ENCODE peak calls at places on chromosomes 13 and 19, in nine cellular contexts. H is K562; Y is HCT116; B is CD8-positive, alpha-beta T cell; P is mesendoderm; F is SK-N-MC; R is heart left ventricle; L is PC-3; M is A673. Z is an unnamed sample.
A peak's percentile ranks its signal among the peaks of the same experiment; 100 is the strongest.

GRCh38 chr13:99686157-99686572 is 184.9 kb downstream of the TM9SF2 start:
- DNase-seq in R (peak; percentile 46), H (peak; percentile 82), P (peak; percentile 90), B (no peak), F (no peak), Y (no peak), M (peak; percentile 25), L (no peak), Z (no peak)

GRCh38 chr19:29812080-29812880 is 489 bp downstream of the CCNE1 start:
- DNase-seq in P (no peak), L (no peak), H (no peak), R (peak; percentile 26), F (no peak), B (no peak), Y (no peak), M (no peak), Z (no peak)

GRCh38 chr13:72462726-72463125 is 264.7 kb downstream of the MZT1 start:
- DNase-seq in P (no peak), M (no peak), H (no peak), B (no peak), Y (no peak), R (no peak), F (no peak), L (no peak), Z (no peak)

GRCh38 chr19:42303876-42304275 is 1.5 kb upstream of the PAFAH1B3 start:
- DNase-seq in Y (no peak), B (no peak), F (no peak), L (no peak), M (no peak), R (no peak), P (no peak), H (no peak), Z (no peak)

GRCh38 chr19:54388001-54388802 is 23.5 kb upstream of the LAIR1 start:
- DNase-seq in M (no peak), B (peak; percentile 50), P (no peak), F (no peak), Y (no peak), H (no peak), R (peak; percentile 23), L (no peak), Z (no peak)

GRCh38 chr13:49664606-49665005 is 26.7 kb downstream of the EBPL start:
- DNase-seq in L (no peak), H (no peak), M (no peak), Y (no peak), B (no peak), R (no peak), P (peak; percentile 83), F (no peak), Z (no peak)

GRCh38 chr19:29524912-29525870 is 603 bp upstream of the VSTM2B start:
- DNase-seq in P (peak; percentile 53), Y (no peak), L (no peak), H (no peak), B (no peak), F (no peak), R (no peak), M (no peak), Z (no peak)

GRCh38 chr13:97975851-97976550 is 22.5 kb downstream of the IPO5 start:
- DNase-seq in M (peak; percentile 96), Y (peak; percentile 42), P (peak; percentile 95), B (peak; percentile 40), R (peak; percentile 92), L (peak; percentile 89), F (no peak), H (peak; percentile 90), Z (peak; percentile 31)

GRCh38 chr19:49009828-49010227 is 7.1 kb downstream of the LHB start:
- DNase-seq in Y (no peak), F (no peak), M (no peak), R (no peak), L (no peak), P (no peak), H (no peak), B (no peak), Z (no peak)

GRCh38 chr19:49010453-49010852 is 6.4 kb downstream of the LHB start:
- DNase-seq in Y (no peak), R (no peak), H (no peak), B (no peak), F (no peak), P (no peak), L (no peak), M (no peak), Z (no peak)

GRCh38 chr19:49004133-49004532 is 10.4 kb downstream of the RUVBL2 start:
- DNase-seq in R (no peak), M (no peak), F (no peak), L (no peak), Y (no peak), P (no peak), H (no peak), B (no peak), Z (no peak)

GRCh38 chr19:49006905-49007304 is 10.0 kb downstream of the LHB start:
- DNase-seq in M (no peak), F (no peak), H (no peak), P (no peak), L (no peak), B (no peak), R (no peak), Y (no peak), Z (no peak)

DNA sequence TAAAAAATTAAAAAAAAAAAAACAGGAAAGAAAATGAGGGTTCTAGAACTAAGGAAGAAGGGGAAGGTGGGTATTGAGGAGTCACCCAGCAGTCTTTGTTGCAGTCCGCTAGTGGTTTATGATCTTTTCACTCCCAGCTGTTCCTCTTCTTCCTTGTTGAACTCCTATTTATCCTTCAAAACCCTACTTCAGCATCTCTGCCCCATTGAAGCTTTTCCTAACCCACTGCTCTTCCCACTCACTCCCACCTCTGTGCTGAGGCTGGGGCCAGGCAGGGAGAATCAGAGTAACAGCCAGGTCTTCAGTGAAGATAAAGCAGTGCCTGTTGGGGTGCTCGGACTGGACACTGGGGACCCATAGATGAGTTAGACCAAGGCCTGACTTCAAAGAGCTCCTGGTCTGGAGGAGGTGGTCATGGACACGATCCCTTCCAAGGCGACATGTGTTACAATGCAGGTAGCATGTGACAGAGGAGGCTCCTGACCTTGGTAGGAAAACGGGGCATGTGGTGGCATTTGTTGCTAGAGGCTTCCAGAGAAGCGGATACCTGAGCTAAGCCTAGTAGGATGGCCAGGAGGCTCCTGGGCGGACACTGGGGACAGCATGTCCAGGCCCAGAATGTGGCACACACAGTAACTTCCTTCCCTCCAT is 11.4 kb downstream of the RUVBL2 start:
- DNase-seq in H (no peak), Y (no peak), F (no peak), M (no peak), R (no peak), B (no peak), P (no peak), L (no peak), Z (no peak)
- H3K36me3 ChIP-seq in H (peaks cover 77% of the 10 kb centered on the region), Y (peaks cover 63% of the 10 kb centered on the region), F (peaks cover 57% of the 10 kb centered on the region), M (peaks cover 63% of the 10 kb centered on the region), R (peaks cover 73% of the 10 kb centered on the region), B (peaks cover 14% of the 10 kb centered on the region), P (peaks cover 16% of the 10 kb centered on the region), L (peaks cover 14% of the 10 kb centered on the region), Z (peaks cover 38% of the 10 kb centered on the region)

GRCh38 chr19:8403098-8403819 is 9.8 kb upstream of the MARCHF2 start:
- DNase-seq in R (no peak), Y (no peak), F (no peak), L (no peak), M (no peak), H (no peak), B (no peak), P (no peak), Z (no peak)

GRCh38 chr19:8399681-8400188 is 9.6 kb downstream of the RAB11B start:
- DNase-seq in R (no peak), Y (no peak), L (no peak), B (no peak), F (no peak), H (no peak), P (no peak), M (no peak), Z (no peak)

GRCh38 chr19:8403820-8404109 is 9.3 kb upstream of the MARCHF2 start:
- DNase-seq in M (no peak), P (no peak), B (no peak), L (no peak), R (no peak), H (no peak), Y (no peak), F (no peak), Z (no peak)

GRCh38 chr19:8401981-8402411 is 11.1 kb upstream of the MARCHF2 start:
- DNase-seq in H (no peak), M (no peak), B (no peak), P (no peak), L (no peak), F (no peak), Y (no peak), R (no peak), Z (no peak)

DNA sequence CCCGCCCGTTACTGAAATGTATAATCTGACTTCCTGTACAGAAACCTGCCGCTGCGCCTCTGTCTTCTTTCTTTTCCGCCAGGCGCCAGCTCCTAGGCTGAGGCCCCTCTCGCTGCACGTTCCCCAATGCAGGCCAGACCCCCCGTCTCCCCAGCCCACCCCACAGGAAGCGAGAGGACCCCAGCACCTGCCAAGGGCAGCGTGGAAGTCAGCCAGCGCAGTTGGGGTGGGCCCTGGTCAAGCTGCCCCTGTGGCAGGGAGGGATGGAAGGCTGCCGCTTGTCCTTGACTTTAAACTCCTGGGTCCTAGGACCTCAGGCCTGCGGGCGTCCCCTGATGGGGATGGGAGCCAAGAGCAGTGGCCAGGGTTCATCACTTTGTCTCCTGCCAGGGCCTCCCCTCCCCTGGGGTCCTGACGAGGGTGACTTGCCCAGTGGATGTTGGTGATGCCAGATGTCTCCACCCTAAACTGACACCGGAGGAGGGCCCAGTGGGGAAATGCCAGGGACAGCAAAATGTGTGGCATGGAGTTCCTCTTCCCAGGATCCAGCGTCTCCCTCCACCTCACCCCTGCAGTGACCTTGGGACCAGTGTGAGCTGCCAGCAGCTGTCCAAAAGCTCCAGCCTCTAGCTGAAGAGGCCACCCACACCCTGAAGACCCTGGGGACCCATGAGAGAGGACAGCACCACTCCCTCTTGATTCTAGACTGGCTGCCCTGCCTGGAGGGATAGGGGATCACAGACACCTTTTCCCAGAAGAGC is 8.5 kb upstream of the MARCHF2 start:
- DNase-seq in Y (no peak), L (no peak), B (no peak), M (no peak), P (no peak), F (no peak), R (no peak), H (no peak), Z (no peak)
- H3K36me3 ChIP-seq in Y (peaks cover 16% of the 10 kb centered on the region), L (peaks cover 16% of the 10 kb centered on the region), B (peaks cover 15% of the 10 kb centered on the region), M (peaks cover 3% of the 10 kb centered on the region), P (peaks cover 5% of the 10 kb centered on the region), F (peaks cover 3% of the 10 kb centered on the region), R (peaks cover 57% of the 10 kb centered on the region), H (peaks cover 31% of the 10 kb centered on the region), Z (peaks cover 44% of the 10 kb centered on the region)

DNA sequence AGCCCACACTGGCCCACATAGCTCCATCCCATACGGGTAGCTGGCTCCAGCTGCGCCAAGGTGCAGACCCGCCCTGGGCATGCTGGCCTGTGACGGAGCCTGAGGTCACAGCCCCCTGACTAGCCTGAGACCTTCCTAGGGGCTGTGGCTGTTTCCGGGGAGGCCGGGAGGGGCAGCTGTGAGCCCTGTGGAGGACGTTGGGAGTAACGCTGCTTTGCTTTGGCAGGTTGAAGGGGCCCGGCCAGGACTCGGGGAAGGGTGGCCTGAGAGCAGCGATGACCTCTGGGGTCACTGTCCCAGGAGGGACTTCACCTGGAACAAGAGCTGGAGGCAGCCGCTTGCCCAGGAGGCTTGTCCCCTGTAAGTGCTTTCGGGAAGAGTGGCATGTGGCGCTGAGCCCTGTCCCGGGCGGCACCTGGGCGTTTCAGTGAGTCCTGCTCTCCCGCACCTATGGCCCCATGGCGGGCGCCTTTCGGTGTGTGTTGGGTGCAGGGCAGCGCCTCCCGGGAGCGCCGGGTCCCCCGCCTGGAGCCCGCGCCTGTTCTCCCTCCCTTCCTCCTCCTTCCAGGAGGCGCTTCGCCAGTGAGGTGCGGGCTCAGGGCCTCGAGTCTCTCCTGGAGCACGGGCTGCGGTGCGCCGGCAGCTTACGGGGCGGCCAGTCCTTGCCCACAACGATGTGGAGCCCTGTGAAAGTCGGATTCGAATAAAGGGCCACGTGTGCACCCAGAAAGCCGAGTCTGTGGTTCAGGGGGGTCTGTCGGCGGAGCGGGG is 1.1 kb upstream of the FAM174C start:
- DNase-seq in M (no peak), F (no peak), Y (no peak), H (peak; percentile 80), P (no peak), L (no peak), B (no peak), R (no peak), Z (no peak)
- H3K36me3 ChIP-seq in M (peaks cover 52% of the 10 kb centered on the region), F (peaks cover 52% of the 10 kb centered on the region), Y (peaks cover 36% of the 10 kb centered on the region), H (peaks cover 78% of the 10 kb centered on the region), P (peaks cover 14% of the 10 kb centered on the region), L (peaks cover 6% of the 10 kb centered on the region), B (peaks cover 42% of the 10 kb centered on the region), R (peaks cover 69% of the 10 kb centered on the region), Z (peaks cover 45% of the 10 kb centered on the region)

GRCh38 chr19:317710-318508 is 26.7 kb downstream of the MIER2 start:
- DNase-seq in F (no peak), R (no peak), Y (no peak), L (no peak), P (no peak), H (no peak), M (no peak), B (no peak), Z (no peak)
- H3K36me3 ChIP-seq in F (peaks cover 76% of the 10 kb centered on the region), R (peaks cover 75% of the 10 kb centered on the region), Y (peaks cover 23% of the 10 kb centered on the region), L (no peaks in the 10 kb centered on the region), P (peaks cover 8% of the 10 kb centered on the region), H (peaks cover 71% of the 10 kb centered on the region), M (peaks cover 37% of the 10 kb centered on the region), B (no peaks in the 10 kb centered on the region), Z (peaks cover 37% of the 10 kb centered on the region)